ENCODE peak calls at places on chromosomes 7 and 10, in seven cellular contexts. U, N, L, D, W, Z and X are unnamed samples.

GRCh38 chr10:26417136-26417535 is 21.0 kb upstream of the APBB1IP start:
- DNase-seq in W (no peak), Z (no peak), D (no peak), N (no peak), L (no peak), U (no peak), X (no peak)

GRCh38 chr10:128070721-128071416 is 55.4 kb downstream of the MKI67 start:
- DNase-seq in Z (no peak), D (no peak), N (no peak), W (no peak), L (no peak), U (no peak), X (no peak)

GRCh38 chr7:76424413-76425111 is at the start of gene ZP3:
- DNase-seq in W (no peak), N (no peak), L (no peak), Z (no peak), U (no peak), D (no peak), X (no peak)

GRCh38 chr7:47991741-47992311 is 12.4 kb upstream of the HUS1 start:
- DNase-seq in N (peak), U (no peak), Z (peak), W (peak), L (peak), D (peak), X (peak)

GRCh38 chr10:22230331-22230833 is 12.6 kb upstream of the EBLN1 start:
- DNase-seq in L (no peak), U (peak), D (no peak), W (no peak), Z (no peak), N (no peak), X (no peak)

GRCh38 chr7:126803990-126804389 is 448.8 kb downstream of the GRM8 start:
- DNase-seq in Z (no peak), N (no peak), D (no peak), U (no peak), L (no peak), W (no peak), X (no peak)

GRCh38 chr10:62005687-62006086 is 104.2 kb downstream of the ARID5B start:
- DNase-seq in W (no peak), U (no peak), L (no peak), N (no peak), D (no peak), Z (no peak), X (no peak)

GRCh38 chr7:110507832-110508231 is 583.1 kb upstream of the LRRN3 start:
- DNase-seq in L (no peak), N (no peak), U (no peak), W (no peak), D (no peak), Z (no peak), X (no peak)

GRCh38 chr7:134018321-134018720 is 108.8 kb upstream of the LRGUK start:
- DNase-seq in D (no peak), U (no peak), N (no peak), L (no peak), W (no peak), Z (no peak), X (no peak)

GRCh38 chr10:42981358-42982236 is 95.3 kb upstream of the RET start:
- DNase-seq in N (no peak), Z (no peak), W (no peak), D (no peak), L (no peak), U (no peak), X (no peak)

GRCh38 chr10:4867520-4868356 is 41.7 kb downstream of the AKR1E2 start:
- DNase-seq in N (no peak), U (no peak), Z (no peak), W (no peak), L (no peak), D (no peak), X (no peak)

GRCh38 chr7:18163091-18163490 is 135.4 kb upstream of the PRPS1L1 start:
- DNase-seq in N (no peak), L (no peak), U (no peak), Z (no peak), D (no peak), W (no peak), X (no peak)

GRCh38 chr10:33085313-33085833 is 127.3 kb upstream of the ITGB1 start:
- DNase-seq in N (no peak), U (no peak), Z (no peak), D (no peak), W (no peak), L (no peak), X (no peak)

GRCh38 chr7:82699773-82700186 is 256.2 kb upstream of the CACNA2D1 start:
- DNase-seq in W (no peak), D (no peak), U (no peak), Z (no peak), L (no peak), N (no peak), X (peak)

GRCh38 chr10:86062151-86062550 is 304.4 kb downstream of the GRID1 start:
- DNase-seq in N (no peak), U (no peak), Z (no peak), L (no peak), D (no peak), W (no peak), X (no peak)

GRCh38 chr7:49630513-49630912 is 142.9 kb upstream of the VWC2 start:
- DNase-seq in D (no peak), W (no peak), U (no peak), N (no peak), L (no peak), Z (no peak), X (no peak)

GRCh38 chr10:48456361-48456804 is 148.5 kb downstream of the ARHGAP22 start:
- DNase-seq in L (no peak), W (no peak), Z (no peak), U (no peak), N (no peak), D (no peak), X (no peak)

GRCh38 chr10:5532231-5532605 is 7.5 kb downstream of the CALML3 start:
- DNase-seq in L (no peak), Z (no peak), W (no peak), N (no peak), U (no peak), D (no peak), X (no peak)

GRCh38 chr10:116655573-116655972 is 34.8 kb downstream of the PNLIPRP2 start:
- DNase-seq in L (no peak), D (no peak), U (no peak), N (no peak), Z (no peak), W (no peak), X (no peak)

GRCh38 chr10:90306187-90306586 is 551.7 kb downstream of the HTR7 start:
- DNase-seq in L (no peak), U (no peak), Z (no peak), D (no peak), N (no peak), W (peak), X (no peak)

GRCh38 chr7:23072043-23072442 is 33.5 kb upstream of the KLHL7 start:
- DNase-seq in L (no peak), W (no peak), U (no peak), N (no peak), Z (no peak), D (no peak), X (no peak)

GRCh38 chr10:130493446-130494198 is 357.4 kb downstream of the GLRX3 start:
- DNase-seq in D (no peak), U (no peak), L (no peak), W (no peak), Z (no peak), N (no peak), X (no peak)

GRCh38 chr10:13346912-13347234 is 1.2 kb downstream of the SEPHS1 start:
- DNase-seq in N (no peak), U (no peak), W (no peak), D (peak), Z (no peak), L (no peak), X (no peak)

GRCh38 chr7:30681262-30682130 is 760 bp downstream of the CRHR2 start:
- DNase-seq in Z (no peak), W (no peak), D (no peak), L (no peak), U (no peak), N (no peak), X (no peak)

GRCh38 chr7:102063736-102064135 is 222.9 kb upstream of the SH2B2 start:
- DNase-seq in W (no peak), Z (no peak), N (no peak), D (peak), L (no peak), U (no peak), X (no peak)

GRCh38 chr10:80612261-80612660 is 74.6 kb downstream of the SH2D4B start:
- DNase-seq in N (no peak), U (no peak), W (no peak), L (no peak), Z (no peak), D (no peak), X (no peak)